ENCODE peak calls at places on chromosome X, in four cellular contexts. B is HepG2, I is HCT116, L is SK-N-SH. G is an unnamed sample.

GRCh38 chrX:12970691-12971202 is 4.2 kb upstream of the TMSB4X start:
- DNase-seq in B (peak; percentile 27), I (no peak), L (no peak), G (peak; percentile 69)

GRCh38 chrX:40945366-40945713 is 139.9 kb upstream of the USP9X start:
- DNase-seq in B (no peak), I (peak; percentile 21), L (no peak), G (peak; percentile 59)

GRCh38 chrX:45747905-45748304 is 547.2 kb upstream of the DIPK2B start:
- DNase-seq in B (no peak), I (no peak), L (no peak), G (no peak)

GRCh38 chrX:63754141-63754859 is 30.7 kb downstream of the ARHGEF9 start:
- DNase-seq in B (no peak), I (no peak), L (no peak), G (no peak)

GRCh38 chrX:30302957-30303356 is 6.2 kb downstream of the NR0B1 start:
- DNase-seq in B (no peak), I (no peak), L (no peak), G (peak; percentile 23)

GRCh38 chrX:4379071-4379470 is 665.6 kb upstream of the PRKX start:
- DNase-seq in B (no peak), I (no peak), L (no peak), G (peak; percentile 2)

GRCh38 chrX:103464071-103464773 is 55.1 kb downstream of the RAB40A start:
- DNase-seq in B (peak; percentile 10), I (peak; percentile 8), L (peak; percentile 37), G (no peak)

GRCh38 chrX:68935362-68935761 is 106.5 kb downstream of the EFNB1 start:
- DNase-seq in B (no peak), I (no peak), L (no peak), G (no peak)

GRCh38 chrX:9318761-9319160 is 146.1 kb upstream of the TBL1X start:
- DNase-seq in B (no peak), I (no peak), L (no peak), G (no peak)

GRCh38 chrX:24479924-24480722 is 15.0 kb downstream of the PDK3 start:
- DNase-seq in B (no peak), I (no peak), L (no peak), G (peak; percentile 59)

GRCh38 chrX:134684956-134685355 is 26.7 kb upstream of the PLAC1 start:
- DNase-seq in B (no peak), I (no peak), L (no peak), G (no peak)

GRCh38 chrX:51461053-51462050 is 35.0 kb downstream of the NUDT11 start:
- DNase-seq in B (peak; percentile 6), I (peak; percentile 7), L (peak; percentile 25), G (peak; percentile 60)

GRCh38 chrX:17768997-17769396 is 31.7 kb downstream of the SCML1 start:
- DNase-seq in B (no peak), I (no peak), L (no peak), G (no peak)

GRCh38 chrX:39242187-39242586 is 440.9 kb downstream of the MID1IP1 start:
- DNase-seq in B (peak; percentile 14), I (peak; percentile 12), L (peak; percentile 16), G (peak; percentile 4)

GRCh38 chrX:150227873-150228272 is 135.2 kb upstream of the MAMLD1 start:
- DNase-seq in B (no peak), I (no peak), L (no peak), G (no peak)

GRCh38 chrX:134158821-134159512 is 78.0 kb upstream of the CCDC160 start:
- DNase-seq in B (no peak), I (no peak), L (no peak), G (no peak)

GRCh38 chrX:77548751-77549150 is 101.6 kb downstream of the FGF16 start:
- DNase-seq in B (no peak), I (no peak), L (no peak), G (no peak)

GRCh38 chrX:113790987-113791386 is 792.9 kb upstream of the HTR2C start:
- DNase-seq in B (no peak), I (no peak), L (no peak), G (no peak)

GRCh38 chrX:12446342-12447075 is 308.2 kb downstream of the FRMPD4 start:
- DNase-seq in B (no peak), I (no peak), L (no peak), G (no peak)

GRCh38 chrX:2703991-2704369 is 12.9 kb downstream of the CD99 start:
- DNase-seq in B (no peak), I (no peak), L (no peak), G (no peak)

GRCh38 chrX:36684053-36684452 is 324.1 kb upstream of the FAM47C start:
- DNase-seq in B (no peak), I (no peak), L (no peak), G (peak; percentile 26)

GRCh38 chrX:19785647-19786046 is 101.8 kb downstream of the SH3KBP1 start:
- DNase-seq in B (no peak), I (no peak), L (no peak), G (no peak)

GRCh38 chrX:106481341-106481740 is 130.4 kb upstream of the RADX start:
- DNase-seq in B (peak; percentile 50), I (peak; percentile 46), L (peak; percentile 33), G (peak; percentile 65)

GRCh38 chrX:54230440-54231148 is 47.5 kb upstream of the FAM120C start:
- DNase-seq in B (no peak), I (no peak), L (no peak), G (no peak)

GRCh38 chrX:44974462-44974861 is 101.5 kb downstream of the KDM6A start:
- DNase-seq in B (no peak), I (peak; percentile 15), L (no peak), G (no peak)

GRCh38 chrX:39771089-39771488 is 326.7 kb downstream of the BCOR start:
- DNase-seq in B (no peak), I (no peak), L (no peak), G (no peak)

GRCh38 chrX:118861338-118861737 is 37.7 kb downstream of the ZCCHC12 start:
- DNase-seq in B (no peak), I (no peak), L (no peak), G (no peak)

GRCh38 chrX:108225456-108225730 is 133.8 kb downstream of the ATG4A start:
- DNase-seq in B (no peak), I (no peak), L (no peak), G (no peak)

GRCh38 chrX:30161043-30161442 is 54.3 kb upstream of the MAGEB2 start:
- DNase-seq in B (no peak), I (no peak), L (no peak), G (no peak)

GRCh38 chrX:79138658-79139241 is 5.7 kb upstream of the GPR174 start:
- DNase-seq in B (no peak), I (no peak), L (no peak), G (no peak)

GRCh38 chrX:17923546-17923945 is 62.4 kb upstream of the RAI2 start:
- DNase-seq in B (no peak), I (no peak), L (peak; percentile 23), G (peak; percentile 4)

GRCh38 chrX:40471965-40472648 is 108.7 kb upstream of the ATP6AP2 start:
- DNase-seq in B (peak; percentile 35), I (no peak), L (peak; percentile 38), G (peak; percentile 82)

GRCh38 chrX:107571296-107571998 is 56.9 kb upstream of the PRPS1 start:
- DNase-seq in B (peak; percentile 1), I (peak; percentile 8), L (no peak), G (no peak)

GRCh38 chrX:4710618-4711433 is 997.4 kb upstream of the PRKX start:
- DNase-seq in B (peak; percentile 23), I (no peak), L (no peak), G (no peak)

GRCh38 chrX:106284431-106285025 is 116.4 kb downstream of the PWWP3B start:
- DNase-seq in B (no peak), I (no peak), L (no peak), G (no peak)

GRCh38 chrX:77749695-77750094 is 36.3 kb downstream of the ATRX start:
- DNase-seq in B (no peak), I (no peak), L (no peak), G (no peak)

GRCh38 chrX:133726211-133726630 is 259.2 kb downstream of the GPC3 start:
- DNase-seq in B (peak; percentile 27), I (peak; percentile 27), L (no peak), G (no peak)

GRCh38 chrX:2385224-2385623 is 115.6 kb downstream of the DHRSX start:
- DNase-seq in B (no peak), I (peak; percentile 69), L (no peak), G (no peak)

GRCh38 chrX:118644378-118644777 is 83.0 kb upstream of the IL13RA1 start:
- DNase-seq in B (peak; percentile 54), I (peak; percentile 40), L (peak; percentile 9), G (peak; percentile 58)

DNA sequence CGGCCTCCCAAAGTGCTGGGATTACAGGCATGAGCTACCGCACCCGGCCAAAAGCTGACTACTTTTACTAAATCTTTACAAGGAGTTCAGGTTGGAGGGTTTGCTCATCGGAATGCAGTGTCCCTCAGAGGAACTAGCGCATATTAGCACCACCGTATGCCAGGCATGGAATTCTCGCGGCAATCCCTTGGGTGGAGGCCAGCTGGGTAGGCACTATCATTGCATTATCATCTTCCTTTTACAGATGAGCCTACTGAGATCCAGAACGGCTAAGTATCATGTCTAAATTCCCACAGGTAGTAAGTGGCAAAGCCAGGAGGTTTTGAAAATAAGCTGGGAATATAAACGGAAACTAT is 6.1 kb upstream of the CXorf66 start:
- DNase-seq in B (no peak), I (no peak), L (no peak), G (no peak)
- TF ChIP-seq JUND in B (no peak), I (no peak), L (no peak), G (no peak)

GRCh38 chrX:153900806-153901752 is 3.4 kb upstream of the AVPR2 start:
- DNase-seq in B (no peak), I (no peak), L (peak; percentile 69), G (peak; percentile 45)
- TF ChIP-seq JUND in B (no peak), I (no peak), L (no peak), G (no peak)

GRCh38 chrX:151754042-151754419 is 19.5 kb downstream of the CNGA2 start:
- DNase-seq in B (no peak), I (peak; percentile 10), L (no peak), G (no peak)
- TF ChIP-seq JUND in B (no peak), I (no peak), L (no peak), G (no peak)

GRCh38 chrX:120450163-120450562 is 18.9 kb downstream of the LAMP2 start:
- DNase-seq in B (no peak), I (no peak), L (peak; percentile 19), G (no peak)

GRCh38 chrX:120452131-120452530 is 17.0 kb downstream of the LAMP2 start:
- DNase-seq in B (peak; percentile 4), I (no peak), L (peak; percentile 50), G (no peak)

GRCh38 chrX:120446503-120446902 is 22.6 kb downstream of the LAMP2 start:
- DNase-seq in B (no peak), I (no peak), L (no peak), G (no peak)
- TF ChIP-seq JUND in B (no peak), I (no peak), L (peak; percentile 27), G (no peak)

DNA sequence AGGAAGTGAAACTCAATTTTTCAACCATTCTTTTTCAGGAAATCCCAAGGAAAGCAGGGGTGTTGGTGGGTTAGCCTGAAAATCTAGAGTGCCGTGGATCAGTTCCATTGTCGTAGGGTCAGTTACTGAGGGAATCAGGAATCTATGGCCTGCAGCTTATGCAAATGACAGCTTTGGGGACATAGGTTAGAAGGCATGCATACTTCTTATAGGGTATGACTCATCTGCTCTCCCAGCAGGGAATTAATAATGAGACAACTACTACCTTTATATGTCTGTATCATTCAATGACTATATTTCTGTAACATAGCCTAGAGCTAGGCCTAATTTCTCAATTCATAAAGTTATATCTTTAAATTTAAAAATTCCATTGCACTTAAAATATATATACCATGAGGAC is 36.6 kb downstream of the ZNF41 start:
- DNase-seq in B (no peak), I (no peak), L (no peak), G (no peak)
- TF ChIP-seq JUND in B (no peak), I (no peak), L (no peak), G (no peak)

GRCh38 chrX:129686422-129686948 is 31.7 kb upstream of the APLN start:
- DNase-seq in B (no peak), I (no peak), L (no peak), G (no peak)
- TF ChIP-seq JUND in B (no peak), I (no peak), L (no peak), G (no peak)

G was measured in T47D.